ENCODE peak calls at places on chromosomes 1 and 21, in five cellular contexts. O is AML-193; X is CD4-positive, alpha-beta T cell; B is stimulated activated CD4-positive, alpha-beta T cell treated with anti-CD3 and anti-CD28 coated beads, Interleukin-15, amount 100 ng/mL, for 1 hour; Y is cerebellum. C is an unnamed sample.
A peak's percentile ranks its signal among the peaks of the same experiment; 100 is the strongest.

GRCh38 chr1:161305872-161306519 is 3.8 kb downstream of the MPZ start:
- DNase-seq in Y (peak; percentile 93), B (peak; percentile 73), O (peak; percentile 92), X (peak; percentile 90), C (peak; percentile 94)

GRCh38 chr1:168466703-168467081 is 77.1 kb downstream of the XCL2 start:
- DNase-seq in Y (no peak), X (no peak), B (no peak), O (no peak), C (no peak)

GRCh38 chr1:16075337-16076002 is 2.0 kb upstream of the FAM131C start:
- DNase-seq in Y (no peak), B (no peak), O (no peak), X (no peak), C (no peak)

GRCh38 chr1:28322209-28322608 is 6.6 kb upstream of the MED18 start:
- DNase-seq in B (no peak), O (no peak), Y (no peak), X (no peak), C (no peak)

GRCh38 chr1:22288593-22289241 is 145.8 kb upstream of the WNT4 start:
- DNase-seq in X (no peak), O (no peak), B (no peak), Y (no peak), C (no peak)

GRCh38 chr1:99672500-99673213 is 26.7 kb downstream of the PALMD start:
- DNase-seq in B (no peak), X (no peak), O (no peak), Y (no peak), C (no peak)

GRCh38 chr1:246784621-246785535 is 60.7 kb downstream of the SCCPDH start:
- DNase-seq in Y (no peak), X (no peak), O (peak; percentile 41), B (no peak), C (no peak)

GRCh38 chr1:165645654-165646366 is 14.8 kb downstream of the MGST3 start:
- DNase-seq in B (no peak), Y (no peak), O (no peak), X (no peak), C (no peak)

GRCh38 chr1:9996624-9997582 is at the start of gene RBP7:
- DNase-seq in X (no peak), Y (no peak), B (no peak), O (no peak), C (no peak)

GRCh38 chr1:155017021-155017945 is 14.7 kb downstream of the ZBTB7B start:
- DNase-seq in B (peak; percentile 92), X (peak; percentile 84), O (peak; percentile 69), Y (peak; percentile 85), C (peak; percentile 97)

GRCh38 chr1:216807696-216808095 is 84.5 kb upstream of the ESRRG start:
- DNase-seq in B (no peak), X (no peak), O (no peak), Y (no peak), C (no peak)

GRCh38 chr1:212326541-212326940 is 41.3 kb downstream of the PPP2R5A start:
- DNase-seq in B (no peak), X (no peak), O (no peak), Y (no peak), C (no peak)

GRCh38 chr1:78032964-78033796 is 12.6 kb upstream of the GIPC2 start:
- DNase-seq in B (no peak), X (no peak), Y (no peak), O (no peak), C (no peak)

GRCh38 chr1:56816264-56816663 is 2.9 kb downstream of the FYB2 start:
- DNase-seq in O (no peak), Y (no peak), B (no peak), X (no peak), C (no peak)

GRCh38 chr1:183195146-183195571 is 9.1 kb downstream of the LAMC2 start:
- DNase-seq in B (no peak), Y (no peak), X (no peak), O (no peak), C (no peak)

GRCh38 chr21:35924714-35925301 is 135.5 kb downstream of the SETD4 start:
- DNase-seq in Y (no peak), O (no peak), X (no peak), B (no peak), C (peak; percentile 42)

GRCh38 chr1:44941424-44942324 is 44.7 kb downstream of the EIF2B3 start:
- DNase-seq in Y (no peak), X (no peak), O (no peak), B (no peak), C (no peak)

GRCh38 chr1:182002570-182002969 is 58.9 kb downstream of the ZNF648 start:
- DNase-seq in B (no peak), O (no peak), X (no peak), Y (no peak), C (no peak)

GRCh38 chr1:101742513-101742912 is 254.2 kb downstream of the OLFM3 start:
- DNase-seq in B (no peak), O (no peak), X (no peak), Y (no peak), C (no peak)

GRCh38 chr1:9319208-9319788 is 26.6 kb downstream of the SPSB1 start:
- DNase-seq in B (no peak), Y (no peak), O (no peak), X (no peak), C (no peak)

C was measured in KBM-7.